ENCODE peak calls at places on chromosomes 4 and X, in nine cellular contexts. Q is brain microvascular endothelial cell, D is transverse colon, O is HFF-Myc, F is RWPE1, R is EL, I is WTC11, V is endothelial cell, N is AG04449. E is an unnamed sample.

GRCh38 chrX:10167573-10167972 is 10.8 kb downstream of the CLCN4 start:
- DNase-seq in Q (no peak), D (no peak), O (no peak), F (no peak), R (no peak), I (no peak), V (no peak), N (no peak), E (no peak)

GRCh38 chrX:7372843-7373525 is 225.0 kb upstream of the PUDP start:
- DNase-seq in Q (peak; percentile 42), D (no peak), O (peak; percentile 36), F (peak; percentile 52), R (peak; percentile 73), I (no peak), V (no peak), N (no peak), E (no peak)

GRCh38 chr4:128275351-128275750 is 12.3 kb downstream of the PGRMC2 start:
- DNase-seq in Q (no peak), D (no peak), O (no peak), F (peak; percentile 30), R (peak; percentile 79), I (no peak), V (no peak), N (no peak), E (no peak)

GRCh38 chr4:1871471-1872021 is 353 bp downstream of the NSD2 start:
- DNase-seq in Q (no peak), D (peak; percentile 35), O (no peak), F (no peak), R (peak; percentile 38), I (peak; percentile 53), V (no peak), N (no peak), E (peak; percentile 30)

GRCh38 chr4:17701146-17701859 is 80.1 kb downstream of the FAM184B start:
- DNase-seq in Q (no peak), D (no peak), O (no peak), F (no peak), R (no peak), I (no peak), V (no peak), N (no peak), E (no peak)

GRCh38 chr4:82715731-82716617 is 82.6 kb downstream of the SCD5 start:
- DNase-seq in Q (peak; percentile 35), D (no peak), O (no peak), F (no peak), R (peak; percentile 49), I (no peak), V (no peak), N (peak; percentile 51), E (no peak)

GRCh38 chr4:26342328-26343040 is 21.7 kb downstream of the RBPJ start:
- DNase-seq in Q (peak; percentile 76), D (no peak), O (peak; percentile 65), F (peak; percentile 89), R (peak; percentile 87), I (no peak), V (no peak), N (peak; percentile 70), E (no peak)

GRCh38 chr4:28435346-28435745 is 1574.7 kb downstream of the STIM2 start:
- DNase-seq in Q (no peak), D (no peak), O (no peak), F (no peak), R (no peak), I (no peak), V (no peak), N (no peak), E (no peak)

GRCh38 chr4:85929926-85930325 is 429.9 kb downstream of the MAPK10 start:
- DNase-seq in Q (no peak), D (peak; percentile 49), O (no peak), F (no peak), R (no peak), I (peak; percentile 59), V (peak; percentile 12), N (no peak), E (peak; percentile 57)

GRCh38 chr4:17578482-17578891 is 1.5 kb downstream of the LAP3 start:
- DNase-seq in Q (no peak), D (no peak), O (no peak), F (no peak), R (peak; percentile 30), I (no peak), V (no peak), N (no peak), E (no peak)

GRCh38 chrX:121671649-121672048 is 624.2 kb downstream of the GLUD2 start:
- DNase-seq in Q (no peak), D (no peak), O (no peak), F (no peak), R (no peak), I (no peak), V (no peak), N (no peak), E (no peak)

GRCh38 chrX:2894885-2895292 is 34.2 kb downstream of the ARSD start:
- DNase-seq in Q (no peak), D (peak; percentile 61), O (peak; percentile 21), F (peak; percentile 20), R (peak; percentile 53), I (no peak), V (no peak), N (peak; percentile 10), E (peak; percentile 39)

GRCh38 chr4:38967260-38968095 is 64.7 kb downstream of the TMEM156 start:
- DNase-seq in Q (peak; percentile 70), D (no peak), O (peak; percentile 63), F (peak; percentile 41), R (peak; percentile 89), I (no peak), V (no peak), N (peak; percentile 98), E (no peak)

GRCh38 chr4:120801171-120801758 is 121.3 kb downstream of the PRDM5 start:
- DNase-seq in Q (peak; percentile 32), D (no peak), O (no peak), F (peak; percentile 3), R (peak; percentile 31), I (no peak), V (no peak), N (peak; percentile 45), E (no peak)

GRCh38 chrX:39946822-39947221 is 150.9 kb downstream of the BCOR start:
- DNase-seq in Q (peak; percentile 82), D (no peak), O (no peak), F (no peak), R (peak; percentile 82), I (no peak), V (peak; percentile 9), N (no peak), E (no peak)

GRCh38 chr4:86831262-86832090 is 17.7 kb downstream of the SLC10A6 start:
- DNase-seq in Q (peak; percentile 86), D (peak; percentile 9), O (peak; percentile 91), F (peak; percentile 89), R (peak; percentile 90), I (no peak), V (no peak), N (peak; percentile 80), E (peak; percentile 14)

GRCh38 chr4:147096667-147097604 is 151.3 kb upstream of the TTC29 start:
- DNase-seq in Q (no peak), D (no peak), O (peak; percentile 47), F (peak; percentile 42), R (peak; percentile 53), I (no peak), V (no peak), N (no peak), E (no peak)

GRCh38 chrX:112820364-112821308 is 20.0 kb downstream of the AMOT start:
- DNase-seq in Q (no peak), D (no peak), O (no peak), F (no peak), R (no peak), I (no peak), V (no peak), N (no peak), E (no peak)

GRCh38 chr4:142272452-142272851 is 573.6 kb downstream of the INPP4B start:
- DNase-seq in Q (no peak), D (no peak), O (no peak), F (no peak), R (no peak), I (no peak), V (no peak), N (no peak), E (no peak)

GRCh38 chrX:8447367-8447766 is 17.3 kb upstream of the VCX3B start:
- DNase-seq in Q (no peak), D (no peak), O (no peak), F (no peak), R (no peak), I (no peak), V (no peak), N (no peak), E (no peak)

GRCh38 chrX:85836868-85837267 is 210.5 kb downstream of the CHM start:
- DNase-seq in Q (no peak), D (no peak), O (peak; percentile 10), F (no peak), R (peak; percentile 0), I (no peak), V (no peak), N (peak; percentile 0), E (no peak)

GRCh38 chr4:146235654-146236570 is 21.6 kb downstream of the REELD1 start:
- DNase-seq in Q (peak; percentile 19), D (no peak), O (no peak), F (no peak), R (no peak), I (no peak), V (no peak), N (no peak), E (no peak)

GRCh38 chrX:2928583-2929434 is at the start of gene ARSD:
- DNase-seq in Q (peak; percentile 85), D (peak; percentile 94), O (peak; percentile 39), F (peak; percentile 67), R (peak; percentile 86), I (peak; percentile 87), V (peak; percentile 66), N (peak; percentile 19), E (peak; percentile 91)

GRCh38 chrX:116272328-116272727 is 101.8 kb downstream of the AGTR2 start:
- DNase-seq in Q (peak; percentile 91), D (peak; percentile 15), O (peak; percentile 31), F (peak; percentile 69), R (peak; percentile 84), I (no peak), V (no peak), N (peak; percentile 7), E (no peak)

GRCh38 chr4:73211968-73212367 is 46.6 kb downstream of the ANKRD17 start:
- DNase-seq in Q (no peak), D (no peak), O (no peak), F (no peak), R (no peak), I (no peak), V (no peak), N (no peak), E (no peak)

GRCh38 chr4:73721419-73721818 is 18.9 kb upstream of the CXCL8 start:
- DNase-seq in Q (peak; percentile 44), D (no peak), O (peak; percentile 41), F (no peak), R (peak; percentile 78), I (no peak), V (no peak), N (peak; percentile 50), E (no peak)

GRCh38 chr4:185470503-185471195 is 884 bp downstream of the CCDC110 start:
- DNase-seq in Q (peak; percentile 4), D (peak; percentile 73), O (no peak), F (no peak), R (peak; percentile 14), I (no peak), V (no peak), N (no peak), E (peak; percentile 92)

GRCh38 chr4:84215218-84215617 is 283.9 kb downstream of the NKX6-1 start:
- DNase-seq in Q (no peak), D (no peak), O (no peak), F (no peak), R (no peak), I (no peak), V (no peak), N (no peak), E (no peak)

GRCh38 chr4:25860586-25861421 is 2.0 kb downstream of the SEL1L3 start:
- DNase-seq in Q (no peak), D (peak; percentile 65), O (no peak), F (no peak), R (no peak), I (no peak), V (no peak), N (no peak), E (no peak)

GRCh38 chr4:174808119-174808518 is 20.9 kb downstream of the GLRA3 start:
- DNase-seq in Q (no peak), D (no peak), O (no peak), F (no peak), R (no peak), I (no peak), V (no peak), N (no peak), E (no peak)

GRCh38 chrX:39491548-39492297 is 606.0 kb downstream of the BCOR start:
- DNase-seq in Q (no peak), D (peak; percentile 47), O (no peak), F (no peak), R (no peak), I (no peak), V (no peak), N (no peak), E (peak; percentile 10)